ENCODE peak calls at places on chromosomes 4 and X, in seven cellular contexts. F is nephron progenitor cell, S is K562, X is Peyer's patch, J is body of pancreas, V is HCT116, C is ascending aorta. R is an unnamed sample.

GRCh38 chrX:109830704-109831206 is 97.7 kb upstream of the ACSL4 start:
- DNase-seq in F (no peak), S (no peak), C (no peak), V (no peak), X (no peak), J (no peak), R (no peak)

GRCh38 chr4:14177987-14178386 is 550.5 kb upstream of the BOD1L1 start:
- DNase-seq in S (no peak), F (no peak), C (no peak), J (no peak), X (no peak), V (no peak), R (no peak)

GRCh38 chr4:164381859-164382258 is 372.1 kb upstream of the SMIM31 start:
- DNase-seq in C (no peak), X (no peak), V (no peak), F (no peak), J (no peak), S (no peak), R (no peak)

GRCh38 chr4:77599378-77599777 is 6.2 kb upstream of the CXCL13 start:
- DNase-seq in J (peak), S (peak), C (no peak), X (no peak), F (peak), V (peak), R (peak)

GRCh38 chr4:66187175-66187720 is 517.0 kb upstream of the EPHA5 start:
- DNase-seq in F (no peak), J (no peak), X (no peak), S (no peak), C (no peak), V (no peak), R (no peak)

GRCh38 chr4:18366762-18367358 is 345.3 kb upstream of the LCORL start:
- DNase-seq in V (no peak), J (no peak), S (peak), X (no peak), F (no peak), C (no peak), R (no peak)

GRCh38 chrX:10620121-10620699 is at the start of gene MID1:
- DNase-seq in X (peak), S (no peak), V (peak), J (peak), F (peak), C (peak), R (peak)

GRCh38 chrX:112672788-112673560 is 6.8 kb downstream of the LHFPL1 start:
- DNase-seq in V (no peak), C (no peak), S (no peak), J (no peak), X (no peak), F (peak), R (no peak)

GRCh38 chr4:36676139-36677050 is 395.0 kb downstream of the DTHD1 start:
- DNase-seq in F (no peak), V (no peak), X (no peak), C (no peak), J (no peak), S (no peak), R (no peak)

GRCh38 chrX:119521246-119521645 is 44.0 kb downstream of the STEEP1 start:
- DNase-seq in J (no peak), V (no peak), S (no peak), X (no peak), F (no peak), C (no peak), R (no peak)

GRCh38 chrX:77431227-77431626 is 16.0 kb upstream of the FGF16 start:
- DNase-seq in J (no peak), X (no peak), S (peak), C (no peak), F (no peak), V (no peak), R (no peak)

GRCh38 chr4:43339435-43339834 is 446.9 kb downstream of the GRXCR1 start:
- DNase-seq in F (no peak), C (no peak), X (no peak), S (no peak), V (no peak), J (no peak), R (no peak)

DNA sequence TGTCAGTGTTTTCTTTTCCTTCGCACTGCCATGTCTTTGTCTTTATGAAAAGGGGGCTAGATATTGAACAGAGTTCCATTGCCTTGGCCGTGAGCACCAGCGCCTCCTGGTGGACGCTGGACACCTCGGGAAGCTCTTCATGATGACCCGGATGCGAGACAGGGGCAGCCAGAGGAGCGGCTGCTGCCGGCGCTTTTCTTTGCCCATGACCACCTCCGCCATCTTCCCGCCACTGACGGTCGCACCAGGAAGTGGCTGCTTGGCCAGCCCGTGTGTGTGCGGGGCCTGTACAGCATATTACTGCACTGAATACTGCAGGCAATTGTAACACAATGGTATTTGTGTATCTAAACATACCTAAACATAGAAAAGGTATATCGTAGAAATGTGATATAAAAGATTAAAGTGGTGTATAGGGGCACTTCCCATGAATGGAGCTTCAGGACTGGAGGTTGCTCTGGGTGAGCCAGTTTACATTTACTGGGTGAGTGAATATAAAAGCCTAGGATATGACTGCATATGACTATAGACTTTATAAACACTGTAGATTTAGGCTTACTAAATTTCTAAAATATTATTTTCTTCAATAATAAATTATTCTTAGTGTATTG is 15.8 kb upstream of the GRIA2 start:
- DNase-seq in V (peak), S (peak), F (peak), J (peak), X (no peak), C (no peak), R (peak)
- TF ChIP-seq CTCF in V (peak), S (peak), F (peak), J (peak), X (peak), C (no peak), R (peak)

DNA sequence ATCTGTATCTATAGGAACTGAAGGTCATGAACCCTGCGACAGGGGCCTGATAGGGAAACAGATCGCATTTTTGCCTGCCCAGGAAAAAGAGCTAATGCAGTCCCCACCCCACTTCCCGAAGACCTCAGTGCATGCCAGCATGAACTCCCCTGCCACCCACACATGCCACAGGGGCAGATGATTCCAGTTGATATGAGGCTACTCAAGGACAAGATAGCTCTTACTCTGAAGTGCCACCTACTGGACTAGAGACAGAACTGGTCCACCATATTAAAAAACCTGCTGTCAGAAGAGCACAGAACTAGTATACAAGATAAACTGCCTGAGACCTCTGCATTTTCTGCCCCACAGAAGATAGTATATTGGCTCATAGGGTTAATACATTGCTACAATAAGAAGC is 68.0 kb downstream of the YIPF7 start:
- DNase-seq in X (no peak), F (peak), S (peak), C (no peak), V (no peak), J (no peak), R (peak)
- TF ChIP-seq CTCF in X (no peak), F (no peak), S (no peak), C (no peak), V (no peak), J (no peak), R (peak)

DNA sequence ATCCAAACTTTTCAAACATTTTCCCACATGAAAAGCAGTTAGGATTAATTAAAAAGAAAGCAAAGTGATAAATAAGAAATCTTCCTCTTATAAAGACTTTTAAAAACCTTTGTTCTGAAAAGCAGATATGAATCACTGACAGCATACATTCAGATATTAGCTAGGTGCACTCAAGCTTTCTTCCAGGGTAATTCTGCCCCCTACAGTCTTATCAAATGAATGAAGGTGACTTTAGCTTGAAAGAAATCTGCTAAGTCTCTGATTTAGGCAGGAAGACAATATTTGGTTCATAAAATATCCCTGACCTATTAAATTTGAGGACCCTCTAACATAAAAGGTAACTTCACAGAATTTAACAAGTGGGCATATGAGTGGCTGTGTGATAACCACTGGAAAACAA is 209.1 kb upstream of the FAM47A start:
- DNase-seq in V (no peak), X (no peak), S (no peak), J (no peak), F (no peak), C (no peak), R (no peak)
- TF ChIP-seq CTCF in V (no peak), X (no peak), S (no peak), J (no peak), F (peak), C (no peak), R (no peak)

GRCh38 chrX:51862920-51863319 is 30.5 kb upstream of the MAGED1 start:
- DNase-seq in J (no peak), V (no peak), F (no peak), C (no peak), X (no peak), S (no peak), R (no peak)

GRCh38 chrX:51866156-51866555 is 27.3 kb upstream of the MAGED1 start:
- DNase-seq in V (no peak), S (no peak), C (no peak), X (no peak), J (no peak), F (no peak), R (no peak)

GRCh38 chrX:51855698-51856097 is 37.7 kb upstream of the MAGED1 start:
- DNase-seq in C (no peak), X (no peak), J (no peak), F (no peak), V (no peak), S (no peak), R (no peak)

GRCh38 chrX:51857159-51857733 is 36.2 kb upstream of the MAGED1 start:
- DNase-seq in J (no peak), V (no peak), X (no peak), F (no peak), C (no peak), S (no peak), R (no peak)

DNA sequence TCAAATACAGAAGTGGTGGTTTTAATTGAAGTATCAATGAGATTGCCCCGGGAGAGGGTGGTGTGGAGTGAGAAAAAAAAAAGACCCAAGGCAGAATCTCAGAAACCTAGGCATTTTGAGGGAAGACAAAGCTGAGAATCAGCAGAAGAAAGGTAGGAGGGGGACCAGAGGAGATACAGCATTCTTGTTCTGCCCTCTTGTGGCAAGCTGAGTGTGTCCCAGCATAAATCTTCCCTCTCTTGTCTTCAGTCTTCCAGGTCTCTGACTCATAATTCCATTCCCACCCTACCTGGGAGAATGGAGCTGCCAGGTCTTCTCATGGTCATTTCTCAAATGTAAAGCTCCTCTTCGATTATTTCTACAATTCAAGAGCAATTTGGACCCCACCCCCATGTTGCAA is 32.7 kb upstream of the MAGED1 start:
- DNase-seq in S (peak), J (peak), V (peak), C (no peak), F (no peak), X (no peak), R (peak)
- TF ChIP-seq CTCF in S (peak), J (no peak), V (peak), C (no peak), F (peak), X (peak), R (no peak)

DNA sequence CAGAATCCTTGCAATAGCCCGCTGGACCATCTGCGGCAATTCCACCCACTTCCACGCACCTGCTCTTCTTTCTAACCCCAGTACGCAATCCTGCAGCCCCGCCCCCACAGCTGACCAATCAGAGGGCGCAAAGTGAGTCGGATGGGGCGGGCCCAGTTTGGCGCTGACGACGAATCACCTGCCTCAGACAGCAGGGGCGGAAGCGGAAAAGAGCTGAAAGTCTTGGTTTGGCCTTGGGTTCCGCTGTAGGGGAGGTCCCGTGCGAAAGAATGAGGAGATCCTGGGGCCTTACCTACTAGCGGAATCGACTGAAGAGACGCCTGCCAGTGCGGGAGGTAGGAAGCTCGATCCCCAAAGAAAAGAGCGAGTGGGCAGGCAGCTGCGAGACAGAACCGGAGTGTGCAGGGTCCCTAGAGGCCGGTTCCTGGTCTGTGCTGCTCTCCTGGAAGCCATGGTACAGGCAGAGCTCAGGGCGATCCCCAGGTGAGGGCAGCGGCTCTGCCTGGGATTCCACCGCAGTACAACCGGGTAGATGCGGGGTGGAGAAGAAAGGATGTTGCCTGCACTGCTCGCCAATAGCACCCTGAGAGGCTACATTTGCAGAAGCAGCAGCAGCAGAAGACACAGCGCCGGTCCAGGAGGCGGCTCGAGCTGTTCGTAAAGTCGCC is at the start of gene TMEM184C:
- DNase-seq in V (peak), X (peak), J (peak), C (peak), S (peak), F (peak), R (peak)
- TF ChIP-seq CTCF in V (no peak), X (peak), J (no peak), C (no peak), S (no peak), F (no peak), R (no peak)

GRCh38 chrX:32116047-32116446 is 1044.2 kb upstream of the FTHL17 start:
- DNase-seq in J (no peak), F (no peak), S (peak), X (no peak), V (no peak), C (no peak), R (no peak)
- TF ChIP-seq CTCF in J (no peak), F (no peak), S (peak), X (no peak), V (no peak), C (no peak), R (peak)